ENCODE peak calls at places on chromosomes 7 and 10, in ten cellular contexts. Q, E, F, G, O, B, J, I, H and C are unnamed samples.

GRCh38 chr10:73920084-73920483 is 9.2 kb downstream of the PLAU start:
- DNase-seq in Q (peak; percentile 32), E (no peak), F (peak; percentile 44), G (no peak), O (no peak), B (peak; percentile 64), J (no peak), I (peak; percentile 30), H (no peak), C (peak; percentile 12)

GRCh38 chr7:158683541-158683940 is 21.1 kb downstream of the NCAPG2 start:
- DNase-seq in Q (no peak), E (no peak), F (no peak), G (no peak), O (no peak), B (no peak), J (peak; percentile 14), I (no peak), H (no peak), C (no peak)

GRCh38 chr10:104642311-104643022 is 1.4 kb downstream of the SORCS3 start:
- DNase-seq in Q (peak; percentile 35), E (no peak), F (peak; percentile 15), G (peak; percentile 48), O (no peak), B (peak; percentile 88), J (no peak), I (peak; percentile 96), H (no peak), C (no peak)

GRCh38 chr7:20220824-20221547 is 3.8 kb upstream of the MACC1 start:
- DNase-seq in Q (no peak), E (no peak), F (no peak), G (no peak), O (no peak), B (no peak), J (peak; percentile 98), I (no peak), H (no peak), C (no peak)

GRCh38 chr7:150895809-150896208 is 43.5 kb downstream of the AOC1 start:
- DNase-seq in Q (no peak), E (no peak), F (no peak), G (no peak), O (no peak), B (no peak), J (no peak), I (no peak), H (no peak), C (no peak)

GRCh38 chr10:91420868-91421267 is 10.7 kb downstream of the HECTD2 start:
- DNase-seq in Q (no peak), E (no peak), F (no peak), G (no peak), O (no peak), B (no peak), J (peak; percentile 42), I (no peak), H (no peak), C (no peak)

GRCh38 chr10:34687434-34688205 is 127.5 kb downstream of the PARD3 start:
- DNase-seq in Q (no peak), E (no peak), F (no peak), G (no peak), O (no peak), B (no peak), J (peak; percentile 24), I (no peak), H (no peak), C (no peak)

GRCh38 chr10:35466170-35466569 is 129.9 kb downstream of the CCNY start:
- DNase-seq in Q (no peak), E (no peak), F (no peak), G (no peak), O (no peak), B (no peak), J (no peak), I (no peak), H (no peak), C (no peak)

GRCh38 chr10:95794195-95794594 is 38.2 kb downstream of the ENTPD1 start:
- DNase-seq in Q (no peak), E (no peak), F (no peak), G (no peak), O (no peak), B (no peak), J (no peak), I (no peak), H (no peak), C (no peak)

GRCh38 chr10:95793401-95794045 is 37.6 kb downstream of the ENTPD1 start:
- DNase-seq in Q (peak; percentile 27), E (no peak), F (no peak), G (peak; percentile 60), O (no peak), B (no peak), J (no peak), I (no peak), H (no peak), C (no peak)

GRCh38 chr10:95795602-95796001 is 39.6 kb downstream of the ENTPD1 start:
- DNase-seq in Q (no peak), E (no peak), F (no peak), G (no peak), O (no peak), B (no peak), J (no peak), I (no peak), H (no peak), C (no peak)

GRCh38 chr10:95796504-95796903 is 40.5 kb downstream of the ENTPD1 start:
- DNase-seq in Q (no peak), E (no peak), F (no peak), G (no peak), O (no peak), B (no peak), J (no peak), I (no peak), H (no peak), C (no peak)

DNA sequence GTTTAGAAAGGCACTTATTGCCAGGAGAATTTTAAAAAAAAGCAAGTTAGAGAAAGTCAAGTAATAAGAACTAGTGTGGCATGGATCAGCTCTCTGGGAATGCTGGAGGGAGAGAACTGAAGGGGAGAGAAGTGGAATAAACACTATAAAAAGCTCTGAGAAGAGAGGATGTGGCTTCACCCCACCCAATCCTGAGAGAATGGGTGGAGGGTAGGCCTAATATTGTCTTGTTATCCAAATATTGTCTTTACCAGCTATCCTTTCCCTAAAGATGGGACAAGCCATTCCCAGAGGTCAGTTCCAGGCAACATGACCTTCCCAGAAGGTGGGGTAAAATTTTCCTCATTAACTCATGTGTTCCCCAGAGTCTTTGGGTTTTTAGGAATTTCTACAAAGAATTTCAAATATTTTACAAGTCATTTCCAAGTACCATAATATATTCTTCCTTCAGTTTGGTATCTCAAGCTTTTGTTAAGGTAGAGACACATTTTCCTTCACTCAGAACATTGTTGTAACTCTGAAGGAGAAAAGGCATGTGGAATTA is 42.4 kb downstream of the ENTPD1 start:
- DNase-seq in Q (no peak), E (no peak), F (no peak), G (no peak), O (no peak), B (no peak), J (no peak), I (no peak), H (no peak), C (no peak)
- H3K27ac ChIP-seq in Q (no peak overlapping the region), E (no peak overlapping the region), F (peak overlapping the region; percentile 7), G (no peak overlapping the region), O (no peak overlapping the region), B (no peak overlapping the region), J (no peak overlapping the region), I (no peak overlapping the region), H (no peak overlapping the region), C (no peak overlapping the region)

DNA sequence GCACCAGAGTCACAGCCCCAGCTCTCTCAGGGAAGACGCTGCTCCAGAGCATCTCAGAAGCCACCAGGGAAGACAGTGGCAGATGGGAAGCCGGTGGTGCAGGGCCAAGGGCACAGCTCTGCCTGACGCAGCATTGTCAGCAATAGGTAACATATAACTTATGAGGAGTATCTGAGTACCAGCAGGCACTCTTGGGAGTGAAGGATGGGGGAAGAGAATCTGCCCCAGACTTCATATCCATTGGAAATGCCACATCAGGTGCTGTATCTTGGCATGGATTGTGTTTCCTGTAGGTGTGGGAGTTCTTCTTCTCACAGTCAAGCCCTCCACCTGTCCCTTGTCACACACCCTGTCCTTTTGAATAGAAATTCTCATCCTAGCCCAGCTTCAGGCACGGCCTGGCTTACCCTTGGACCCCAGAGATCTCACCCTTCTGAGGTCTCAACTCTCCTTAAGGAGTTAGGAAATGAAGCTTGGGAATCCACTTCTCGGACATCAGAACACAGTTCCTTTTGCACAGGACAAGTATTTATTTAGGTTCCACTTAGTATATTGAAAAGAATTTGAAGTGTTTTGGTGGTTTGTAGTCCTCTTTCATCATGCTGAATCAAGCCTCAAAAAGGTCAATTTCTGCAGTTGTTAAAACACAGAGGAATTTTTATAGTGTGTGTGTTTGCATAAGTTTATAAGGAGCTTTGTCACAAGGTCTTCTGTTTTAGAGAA is 9.9 kb downstream of the EPDR1 start:
- DNase-seq in Q (no peak), E (no peak), F (no peak), G (no peak), O (no peak), B (no peak), J (no peak), I (no peak), H (no peak), C (no peak)
- H3K27ac ChIP-seq in Q (no peak overlapping the region), E (no peak overlapping the region), F (no peak overlapping the region), G (peak overlapping the region; percentile 53), O (no peak overlapping the region), B (no peak overlapping the region), J (no peak overlapping the region), I (no peak overlapping the region), H (no peak overlapping the region), C (no peak overlapping the region)

GRCh38 chr7:43642897-43643630 is 60.2 kb downstream of the STK17A start:
- DNase-seq in Q (no peak), E (no peak), F (no peak), G (no peak), O (no peak), B (no peak), J (no peak), I (no peak), H (no peak), C (no peak)

GRCh38 chr7:43637114-43637806 is 54.4 kb downstream of the STK17A start:
- DNase-seq in Q (no peak), E (no peak), F (no peak), G (no peak), O (no peak), B (no peak), J (no peak), I (no peak), H (no peak), C (no peak)

GRCh38 chr7:43639858-43640491 is 57.1 kb downstream of the STK17A start:
- DNase-seq in Q (peak; percentile 60), E (peak; percentile 72), F (peak; percentile 54), G (peak; percentile 63), O (no peak), B (no peak), J (peak; percentile 89), I (no peak), H (no peak), C (no peak)

GRCh38 chr7:43643842-43644241 is 60.9 kb downstream of the STK17A start:
- DNase-seq in Q (no peak), E (no peak), F (no peak), G (no peak), O (no peak), B (no peak), J (no peak), I (no peak), H (no peak), C (no peak)

DNA sequence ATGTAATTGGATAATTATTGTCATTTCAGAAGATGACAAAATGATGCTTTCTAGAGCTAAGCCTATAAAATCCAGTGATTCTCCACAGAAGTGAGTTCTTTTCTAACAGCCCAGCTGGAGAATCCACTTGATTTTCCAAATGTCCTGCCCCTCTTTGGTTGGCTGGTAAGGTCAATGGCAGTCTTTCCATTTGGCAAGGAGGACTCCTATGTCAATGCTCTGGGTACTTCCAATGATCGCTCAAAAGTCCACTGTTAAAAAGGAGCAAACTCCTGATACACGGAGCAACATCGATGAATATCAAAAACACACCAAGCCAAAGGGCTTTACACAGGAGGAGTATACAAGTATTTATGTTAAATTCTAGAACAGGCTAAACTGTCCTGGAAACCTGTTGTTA is 57.8 kb downstream of the STK17A start:
- DNase-seq in Q (no peak), E (no peak), F (no peak), G (no peak), O (no peak), B (no peak), J (no peak), I (no peak), H (no peak), C (no peak)
- H3K27ac ChIP-seq in Q (peak overlapping the region; percentile 3), E (peak overlapping the region; percentile 58), F (peak overlapping the region; percentile 72), G (peak overlapping the region; percentile 70), O (peak overlapping the region; percentile 45), B (peak overlapping the region; percentile 100), J (peak overlapping the region; percentile 84), I (peak overlapping the region; percentile 45), H (no peak overlapping the region), C (no peak overlapping the region)

GRCh38 chr7:104968648-104969047 is 45.4 kb upstream of the KMT2E start:
- DNase-seq in Q (no peak), E (no peak), F (no peak), G (no peak), O (no peak), B (no peak), J (no peak), I (no peak), H (no peak), C (no peak)
- H3K27ac ChIP-seq in Q (peak overlapping the region; percentile 15), E (peak overlapping the region; percentile 28), F (peak overlapping the region; percentile 48), G (peak overlapping the region; percentile 31), O (no peak overlapping the region), B (no peak overlapping the region), J (no peak overlapping the region), I (no peak overlapping the region), H (no peak overlapping the region), C (no peak overlapping the region)